ENCODE peak calls at places on chromosomes 1 and 21, in nine cellular contexts. U, O, Y, I, H, E, X, K and R are unnamed samples.

GRCh38 chr1:243850013-243850367 is at the start of gene AKT3:
- DNase-seq in Y (no peak), I (no peak), H (no peak), K (no peak), X (peak; percentile 94), E (peak; percentile 84), O (no peak), U (peak; percentile 89), R (no peak)

GRCh38 chr1:41728403-41729202 is 190.1 kb downstream of the HIVEP3 start:
- DNase-seq in U (peak; percentile 73), I (no peak), Y (no peak), O (no peak), K (no peak), H (peak; percentile 73), E (no peak), X (peak; percentile 86), R (no peak)

GRCh38 chr1:116424863-116425262 is 51.8 kb downstream of the ATP1A1 start:
- DNase-seq in E (no peak), K (no peak), Y (no peak), I (no peak), O (no peak), H (no peak), X (no peak), U (no peak), R (no peak)

GRCh38 chr1:27572679-27573426 is 31.1 kb downstream of the AHDC1 start:
- DNase-seq in O (no peak), I (no peak), U (no peak), K (peak; percentile 81), Y (no peak), H (no peak), X (no peak), E (no peak), R (no peak)

GRCh38 chr1:114234408-114235119 is 80.9 kb upstream of the SYT6 start:
- DNase-seq in I (no peak), Y (no peak), H (no peak), K (no peak), X (no peak), O (no peak), U (no peak), E (no peak), R (no peak)

GRCh38 chr1:64046243-64046642 is 157.2 kb upstream of the UBE2U start:
- DNase-seq in X (no peak), O (no peak), I (no peak), U (no peak), E (peak; percentile 62), H (no peak), Y (no peak), K (no peak), R (no peak)

GRCh38 chr21:37257526-37257966 is 9.6 kb downstream of the VPS26C start:
- DNase-seq in K (peak; percentile 58), I (no peak), E (peak; percentile 61), O (peak; percentile 49), X (peak; percentile 84), Y (no peak), H (peak; percentile 58), U (peak; percentile 71), R (no peak)

GRCh38 chr1:182169203-182169602 is 107.7 kb upstream of the ZNF648 start:
- DNase-seq in Y (no peak), X (no peak), E (no peak), O (no peak), K (no peak), U (peak; percentile 75), H (peak; percentile 81), I (no peak), R (no peak)

GRCh38 chr21:35571910-35572309 is 488.4 kb downstream of the SETD4 start:
- DNase-seq in K (no peak), X (no peak), U (no peak), H (no peak), O (no peak), I (no peak), E (no peak), Y (no peak), R (no peak)

GRCh38 chr1:28582248-28582615 is 9.8 kb upstream of the RAB42 start:
- DNase-seq in I (no peak), E (no peak), U (no peak), H (no peak), Y (no peak), O (no peak), X (no peak), K (no peak), R (no peak)

GRCh38 chr1:82979593-82980230 is 1019.2 kb downstream of the TTLL7 start:
- DNase-seq in X (no peak), I (no peak), Y (no peak), U (no peak), O (no peak), K (no peak), H (no peak), E (no peak), R (no peak)

DNA sequence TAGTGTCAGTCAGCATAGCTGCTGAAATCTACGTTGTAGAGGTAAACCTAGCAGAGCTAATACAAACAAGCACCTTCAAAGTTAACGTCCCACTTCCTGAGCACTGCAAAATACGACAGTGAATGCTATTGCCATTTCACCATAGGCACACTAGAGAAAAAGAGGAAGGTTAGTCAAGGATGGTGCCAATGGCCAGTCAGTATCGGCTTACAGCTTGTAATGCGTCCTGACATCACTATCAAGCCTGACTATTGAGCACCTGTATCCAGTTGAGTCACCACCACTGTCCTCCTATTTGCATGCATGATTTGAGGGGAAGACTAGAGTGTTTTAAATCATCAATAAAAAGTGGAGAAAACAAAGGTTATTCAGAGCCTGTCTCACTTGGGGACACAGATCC is 34.4 kb downstream of the NUCKS1 start:
- DNase-seq in K (no peak), I (no peak), U (no peak), E (no peak), Y (no peak), X (no peak), O (no peak), H (no peak), R (no peak)
- H3K36me3 ChIP-seq in K (peaks cover 61% of the 10 kb centered on the region), I (peaks cover 35% of the 10 kb centered on the region), U (peaks cover 53% of the 10 kb centered on the region), E (peaks cover 41% of the 10 kb centered on the region), Y (peaks cover 35% of the 10 kb centered on the region), X (peaks cover 39% of the 10 kb centered on the region), O (peaks cover 31% of the 10 kb centered on the region), H (no peaks in the 10 kb centered on the region), R (peaks cover 5% of the 10 kb centered on the region)

GRCh38 chr1:7962636-7963377 is 1.3 kb downstream of the PARK7 start:
- DNase-seq in O (no peak), X (no peak), H (no peak), K (no peak), U (no peak), I (no peak), Y (no peak), E (no peak), R (no peak)
- H3K36me3 ChIP-seq in O (peaks cover 28% of the 10 kb centered on the region), X (peaks cover 34% of the 10 kb centered on the region), H (no peaks in the 10 kb centered on the region), K (peaks cover 50% of the 10 kb centered on the region), U (peaks cover 50% of the 10 kb centered on the region), I (peaks cover 18% of the 10 kb centered on the region), Y (peaks cover 16% of the 10 kb centered on the region), E (peaks cover 42% of the 10 kb centered on the region), R (peaks cover 14% of the 10 kb centered on the region)

DNA sequence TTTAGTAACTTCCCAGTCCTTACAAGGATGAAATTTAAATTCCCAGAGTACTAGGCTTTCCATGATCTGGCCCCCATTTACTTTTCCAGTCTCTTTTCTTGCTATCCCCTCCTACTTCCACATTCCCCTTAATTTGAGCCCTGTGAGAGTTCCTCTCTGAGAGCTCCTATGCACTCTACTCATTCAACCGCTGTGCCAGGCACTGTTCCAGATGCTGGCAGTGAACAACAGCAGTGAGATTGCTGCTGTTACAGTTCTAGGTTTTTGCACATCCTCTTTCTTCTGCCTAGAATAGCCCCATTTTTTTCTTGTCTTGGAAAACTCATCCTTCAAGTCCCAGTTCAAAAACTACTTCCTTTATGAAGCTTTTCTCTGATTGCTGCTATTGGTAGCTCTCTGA is 18.8 kb downstream of the ATF6 start:
- DNase-seq in H (no peak), I (no peak), E (no peak), X (no peak), K (peak; percentile 57), Y (no peak), O (no peak), U (no peak), R (no peak)
- H3K36me3 ChIP-seq in H (no peaks in the 10 kb centered on the region), I (peaks cover 25% of the 10 kb centered on the region), E (no peaks in the 10 kb centered on the region), X (peaks cover 23% of the 10 kb centered on the region), K (peaks cover 90% of the 10 kb centered on the region), Y (peaks cover 15% of the 10 kb centered on the region), O (peaks cover 26% of the 10 kb centered on the region), U (peaks cover 89% of the 10 kb centered on the region), R (peaks cover 2% of the 10 kb centered on the region)

GRCh38 chr1:55070765-55071164 is 31.4 kb downstream of the PCSK9 start:
- DNase-seq in Y (no peak), K (peak; percentile 45), O (no peak), X (no peak), U (no peak), H (no peak), E (no peak), I (no peak), R (no peak)
- H3K36me3 ChIP-seq in Y (peaks cover 37% of the 10 kb centered on the region), K (peaks cover 83% of the 10 kb centered on the region), O (peaks cover 48% of the 10 kb centered on the region), X (peaks cover 96% of the 10 kb centered on the region), U (peaks cover 89% of the 10 kb centered on the region), H (peaks cover 3% of the 10 kb centered on the region), E (peaks cover 10% of the 10 kb centered on the region), I (peaks cover 56% of the 10 kb centered on the region), R (peaks cover 23% of the 10 kb centered on the region)

GRCh38 chr1:15706751-15707150 is 22.6 kb downstream of the PLEKHM2 start:
- DNase-seq in I (no peak), Y (no peak), O (no peak), X (no peak), K (peak; percentile 77), U (peak; percentile 83), H (peak; percentile 73), E (no peak), R (no peak)

GRCh38 chr1:15704526-15705183 is 20.5 kb downstream of the PLEKHM2 start:
- DNase-seq in K (no peak), X (no peak), O (no peak), I (no peak), U (no peak), Y (no peak), H (no peak), E (no peak), R (no peak)

GRCh38 chr1:15707239-15707940 is 23.3 kb downstream of the PLEKHM2 start:
- DNase-seq in E (no peak), X (no peak), U (no peak), I (no peak), O (no peak), K (no peak), Y (no peak), H (no peak), R (no peak)

GRCh38 chr1:15703562-15703961 is 19.4 kb downstream of the PLEKHM2 start:
- DNase-seq in X (no peak), K (peak; percentile 82), O (no peak), U (peak; percentile 80), Y (no peak), H (peak; percentile 81), I (no peak), E (no peak), R (peak; percentile 72)

GRCh38 chr1:15705184-15705566 is 21.1 kb downstream of the PLEKHM2 start:
- DNase-seq in H (no peak), E (no peak), U (no peak), K (no peak), I (no peak), O (no peak), X (no peak), Y (no peak), R (no peak)
- H3K36me3 ChIP-seq in H (no peaks in the 10 kb centered on the region), E (no peaks in the 10 kb centered on the region), U (peaks cover 5% of the 10 kb centered on the region), K (peaks cover 8% of the 10 kb centered on the region), I (no peaks in the 10 kb centered on the region), O (no peaks in the 10 kb centered on the region), X (peaks cover 8% of the 10 kb centered on the region), Y (no peaks in the 10 kb centered on the region), R (peaks cover 5% of the 10 kb centered on the region)